ENCODE peak calls at places on chromosomes 13 and 19, in nine cellular contexts. W is pancreas; R is CD8-positive, alpha-beta T cell; O is heart left ventricle; J is stomach; I is Peyer's patch; L is body of pancreas; V is CD4-positive, alpha-beta T cell; X is AG04450. B is an unnamed sample.

GRCh38 chr13:73767747-73768315 is 366.4 kb downstream of the KLF12 start:
- DNase-seq in X (no peak), V (peak; percentile 41), O (no peak), W (no peak), R (no peak), J (no peak), L (no peak), I (peak; percentile 39), B (no peak)

GRCh38 chr19:33482486-33482885 is 39.1 kb downstream of the PEPD start:
- DNase-seq in W (no peak), X (no peak), J (no peak), R (no peak), L (no peak), V (no peak), I (no peak), O (no peak), B (no peak)

GRCh38 chr19:55146648-55147218 is 2.3 kb downstream of the TNNT1 start:
- DNase-seq in R (no peak), X (no peak), O (peak; percentile 60), J (no peak), I (no peak), W (no peak), V (no peak), L (no peak), B (no peak)

GRCh38 chr13:109720758-109721184 is 65.6 kb downstream of the IRS2 start:
- DNase-seq in W (no peak), J (peak; percentile 55), R (no peak), O (no peak), L (no peak), V (no peak), I (no peak), X (no peak), B (no peak)

GRCh38 chr19:1221141-1221903 is 15.7 kb downstream of the STK11 start:
- DNase-seq in I (no peak), W (peak; percentile 71), J (peak; percentile 82), X (no peak), L (peak; percentile 78), R (no peak), V (no peak), O (peak; percentile 88), B (peak; percentile 87)

GRCh38 chr13:113748101-113748861 is 10.7 kb upstream of the TMEM255B start:
- DNase-seq in I (no peak), V (no peak), W (no peak), L (no peak), O (peak; percentile 57), R (no peak), X (no peak), J (no peak), B (no peak)

GRCh38 chr13:113399755-113400149 is 35.8 kb upstream of the GRTP1 start:
- DNase-seq in V (no peak), L (no peak), X (no peak), R (no peak), I (no peak), J (no peak), O (peak; percentile 52), W (no peak), B (no peak)

GRCh38 chr13:113767366-113767765 is 8.3 kb downstream of the TMEM255B start:
- DNase-seq in I (no peak), J (no peak), V (no peak), L (no peak), O (no peak), X (no peak), R (no peak), W (no peak), B (no peak)

GRCh38 chr13:106063591-106064308 is 471.7 kb downstream of the EFNB2 start:
- DNase-seq in J (no peak), I (no peak), R (no peak), W (no peak), V (no peak), L (no peak), O (no peak), X (peak; percentile 30), B (no peak)

GRCh38 chr19:20321139-20321656 is 154.2 kb downstream of the ZNF486 start:
- DNase-seq in V (no peak), O (no peak), J (no peak), I (no peak), L (peak; percentile 61), X (no peak), W (peak; percentile 28), R (no peak), B (no peak)

DNA sequence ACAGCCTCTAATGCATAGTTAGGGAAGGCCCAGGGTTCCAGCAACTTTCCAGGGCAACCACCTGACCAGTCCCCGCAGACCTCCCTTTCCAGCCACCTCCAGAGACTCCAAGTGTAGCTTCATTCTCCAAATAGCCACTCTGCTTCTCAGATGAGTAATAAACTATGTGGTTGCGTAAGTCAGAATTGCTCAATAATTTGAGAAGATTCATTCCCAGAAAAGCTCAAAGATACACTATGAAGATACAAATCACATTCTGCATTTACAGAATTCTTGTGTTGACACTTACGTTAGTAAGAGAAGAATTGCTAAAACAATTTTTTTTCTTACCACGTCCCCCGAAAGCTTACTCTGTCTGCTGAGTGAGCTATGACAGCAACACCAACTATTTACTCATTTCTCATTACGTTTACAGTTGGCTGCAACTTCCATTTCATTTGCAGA is 8.2 kb upstream of the LATS2 start:
- DNase-seq in W (no peak), X (peak; percentile 88), V (no peak), O (no peak), J (no peak), I (no peak), L (no peak), R (no peak), B (no peak)
- H3K27ac ChIP-seq in W (no peak overlapping the region), X (peak overlapping the region; percentile 66), V (no peak overlapping the region), O (peak overlapping the region; percentile 52), J (peak overlapping the region; percentile 58), I (peak overlapping the region; percentile 52), L (no peak overlapping the region), R (no peak overlapping the region), B (peak overlapping the region; percentile 55)

GRCh38 chr13:27425918-27426630 is 1.7 kb downstream of the GTF3A start:
- DNase-seq in W (peak; percentile 72), V (peak; percentile 70), L (peak; percentile 87), X (no peak), O (peak; percentile 77), J (peak; percentile 82), I (peak; percentile 90), R (peak; percentile 44), B (no peak)
- TF ChIP-seq CTCF in W (no peak), V (peak; percentile 43), L (peak; percentile 71), X (peak; percentile 46), O (peak; percentile 12), J (no peak), I (peak; percentile 72), R (peak; percentile 38), B (peak; percentile 13)

GRCh38 chr19:41192574-41193419 is at the start of gene CYP2S1:
- DNase-seq in I (no peak), O (peak; percentile 51), V (no peak), X (no peak), L (no peak), J (peak; percentile 72), R (no peak), W (no peak), B (no peak)

GRCh38 chr19:41186971-41187883 is 5.8 kb upstream of the CYP2S1 start:
- DNase-seq in I (no peak), V (no peak), X (no peak), W (no peak), R (no peak), J (no peak), O (no peak), L (no peak), B (no peak)

GRCh38 chr19:41193420-41194156 is 569 bp downstream of the CYP2S1 start:
- DNase-seq in R (no peak), W (no peak), X (no peak), V (no peak), I (no peak), O (peak; percentile 54), J (no peak), L (no peak), B (no peak)

GRCh38 chr19:41187884-41188279 is 5.1 kb upstream of the CYP2S1 start:
- DNase-seq in O (no peak), V (no peak), X (no peak), R (no peak), J (no peak), I (no peak), W (no peak), L (no peak), B (no peak)

GRCh38 chr19:41189425-41190065 is 3.5 kb upstream of the CYP2S1 start:
- DNase-seq in V (no peak), W (no peak), I (no peak), O (no peak), X (no peak), R (no peak), L (no peak), J (no peak), B (no peak)
- H3K27ac ChIP-seq in V (no peak overlapping the region), W (no peak overlapping the region), I (no peak overlapping the region), O (no peak overlapping the region), X (no peak overlapping the region), R (no peak overlapping the region), L (no peak overlapping the region), J (no peak overlapping the region), B (no peak overlapping the region)

GRCh38 chr19:12884926-12885748 is 1.9 kb downstream of the KLF1 start:
- DNase-seq in W (peak; percentile 88), X (no peak), V (peak; percentile 83), R (peak; percentile 68), L (peak; percentile 94), I (peak; percentile 89), J (peak; percentile 95), O (peak; percentile 84), B (no peak)
- TF ChIP-seq CTCF in W (peak; percentile 9), X (peak; percentile 54), V (peak; percentile 85), R (peak; percentile 69), L (peak; percentile 63), I (peak; percentile 72), J (peak; percentile 44), O (peak; percentile 60), B (peak; percentile 61)

GRCh38 chr19:11202488-11203193 is 5.3 kb upstream of the KANK2 start:
- DNase-seq in O (no peak), L (no peak), X (no peak), I (no peak), R (no peak), W (no peak), J (no peak), V (no peak), B (no peak)
- H3K27ac ChIP-seq in O (peak overlapping the region; percentile 88), L (peak overlapping the region; percentile 61), X (no peak overlapping the region), I (peak overlapping the region; percentile 80), R (no peak overlapping the region), W (no peak overlapping the region), J (peak overlapping the region; percentile 94), V (no peak overlapping the region), B (peak overlapping the region; percentile 95)

DNA sequence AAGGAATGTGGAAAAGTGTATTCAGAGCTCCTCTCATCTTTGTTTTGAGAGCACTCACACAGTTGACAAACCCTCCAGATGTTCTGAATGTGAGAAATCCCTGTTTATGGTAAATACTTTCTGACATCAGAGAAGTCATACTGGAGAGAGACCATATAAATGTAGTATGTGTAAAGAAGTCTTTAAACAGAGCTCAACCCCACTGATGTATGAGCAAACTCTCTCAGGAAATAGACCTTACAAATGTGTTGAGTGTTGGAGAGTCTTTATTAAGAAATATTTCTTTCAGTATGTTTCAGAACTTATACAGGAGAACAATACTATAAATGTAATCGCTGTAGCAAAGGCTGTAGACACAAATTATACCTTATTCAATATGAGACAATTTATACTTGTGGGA is 15.7 kb upstream of the ZNF329 start:
- DNase-seq in R (no peak), W (no peak), L (no peak), V (no peak), X (no peak), J (no peak), I (no peak), O (no peak), B (no peak)
- TF ChIP-seq CTCF in R (no peak), W (no peak), L (no peak), V (no peak), X (no peak), J (no peak), I (no peak), O (no peak), B (no peak)

GRCh38 chr19:49488863-49489537 is 1.6 kb downstream of the RPL13A start:
- DNase-seq in O (no peak), I (no peak), J (no peak), W (no peak), L (no peak), R (no peak), V (no peak), X (no peak), B (no peak)
- H3K27ac ChIP-seq in O (peak overlapping the region; percentile 92), I (peak overlapping the region; percentile 92), J (peak overlapping the region; percentile 96), W (no peak overlapping the region), L (peak overlapping the region; percentile 87), R (peak overlapping the region; percentile 91), V (peak overlapping the region; percentile 60), X (peak overlapping the region; percentile 58), B (peak overlapping the region; percentile 82)

B was measured in coronary artery.